ENCODE peak calls at places on chromosomes 12 and 14, in seven cellular contexts. H is AG10803; V is left cardiac atrium; Z is DND-41; M is stimulated activated CD4-positive, alpha-beta T cell treated with anti-CD3 and anti-CD28 coated beads, Interleukin-2, amount 100 ng/mL, for 48 hours; B is RPMI7951; C is neuronal stem cell. A is an unnamed sample.

GRCh38 chr14:79708991-79709390 is 502.3 kb downstream of the DIO2 start:
- DNase-seq in Z (no peak), H (no peak), B (no peak), M (no peak), V (no peak), C (no peak), A (no peak)

GRCh38 chr14:90204516-90204915 is 51.8 kb upstream of the PSMC1 start:
- DNase-seq in H (no peak), B (no peak), Z (no peak), C (no peak), M (no peak), V (no peak), A (no peak)

GRCh38 chr14:77344597-77344996 is 23.8 kb downstream of the GSTZ1 start:
- DNase-seq in M (no peak), Z (no peak), C (no peak), B (no peak), H (no peak), V (no peak), A (no peak)

GRCh38 chr14:24279301-24280186 is 8.1 kb upstream of the RABGGTA start:
- DNase-seq in H (no peak), M (peak; percentile 30), V (no peak), Z (peak; percentile 17), C (no peak), B (peak; percentile 30), A (peak; percentile 20)

GRCh38 chr12:23888396-23889068 is 60.9 kb downstream of the SOX5 start:
- DNase-seq in H (no peak), M (no peak), V (no peak), Z (no peak), B (no peak), C (no peak), A (no peak)

GRCh38 chr14:101034986-101035385 is 131.5 kb upstream of the RTL1 start:
- DNase-seq in H (no peak), B (no peak), C (no peak), V (no peak), Z (no peak), M (no peak), A (no peak)

GRCh38 chr14:34470319-34470718 is 8.3 kb upstream of the SPTSSA start:
- DNase-seq in B (no peak), C (no peak), M (no peak), Z (no peak), H (no peak), V (no peak), A (no peak)

GRCh38 chr12:16347391-16348298 is at the start of gene MGST1:
- DNase-seq in C (peak; percentile 89), H (peak; percentile 55), V (peak; percentile 75), Z (no peak), M (no peak), B (peak; percentile 60), A (peak; percentile 26)

GRCh38 chr12:90295858-90296257 is 587.2 kb upstream of the ATP2B1 start:
- DNase-seq in C (no peak), B (no peak), V (no peak), H (no peak), Z (no peak), M (no peak), A (no peak)

GRCh38 chr12:25087596-25087995 is 107.4 kb downstream of the DNAI7 start:
- DNase-seq in Z (no peak), B (no peak), H (no peak), M (no peak), V (no peak), C (no peak), A (no peak)

GRCh38 chr12:93879476-93880376 is 202.6 kb downstream of the CRADD start:
- DNase-seq in V (no peak), B (peak; percentile 15), Z (no peak), H (peak; percentile 84), M (no peak), C (no peak), A (peak; percentile 66)

GRCh38 chr14:59705866-59706265 is 129.3 kb upstream of the CCDC175 start:
- DNase-seq in M (no peak), B (no peak), Z (no peak), C (no peak), V (no peak), H (no peak), A (no peak)

GRCh38 chr14:22981090-22982012 is 1.0 kb downstream of the AJUBA start:
- DNase-seq in M (no peak), Z (no peak), H (no peak), B (peak; percentile 23), C (no peak), V (no peak), A (no peak)

GRCh38 chr14:64952598-64953309 is 10.2 kb upstream of the GPX2 start:
- DNase-seq in H (no peak), M (no peak), Z (no peak), B (no peak), V (no peak), C (no peak), A (no peak)

GRCh38 chr12:82723093-82723492 is 36.4 kb downstream of the TMTC2 start:
- DNase-seq in V (no peak), C (no peak), Z (no peak), B (no peak), M (no peak), H (no peak), A (no peak)

GRCh38 chr12:58008658-58009057 is 67.3 kb downstream of the ATP23 start:
- DNase-seq in B (no peak), M (no peak), C (no peak), H (no peak), Z (no peak), V (no peak), A (no peak)

GRCh38 chr12:111413442-111414086 is 7.8 kb downstream of the SH2B3 start:
- DNase-seq in H (peak; percentile 62), M (no peak), V (peak; percentile 60), C (no peak), Z (no peak), B (peak; percentile 97), A (peak; percentile 61)

GRCh38 chr12:80979821-80980220 is 42.1 kb upstream of the LIN7A start:
- DNase-seq in V (no peak), B (no peak), Z (no peak), C (no peak), M (no peak), H (no peak), A (no peak)

GRCh38 chr12:107551434-107551833 is 134.2 kb upstream of the PWP1 start:
- DNase-seq in C (no peak), Z (no peak), V (no peak), B (no peak), M (no peak), H (no peak), A (no peak)

GRCh38 chr14:90408713-90409112 is 11.9 kb downstream of the CALM1 start:
- DNase-seq in B (no peak), M (no peak), Z (no peak), C (no peak), V (no peak), H (no peak), A (no peak)

GRCh38 chr14:94752575-94752974 is 17.3 kb downstream of the GSC start:
- DNase-seq in Z (no peak), H (no peak), V (no peak), M (no peak), C (no peak), B (no peak), A (no peak)

GRCh38 chr14:44149597-44149996 is 357.5 kb downstream of the FSCB start:
- DNase-seq in H (no peak), Z (peak; percentile 3), M (no peak), V (no peak), B (no peak), C (peak; percentile 65), A (no peak)

GRCh38 chr12:93461503-93461902 is 5.8 kb upstream of the MRPL42 start:
- DNase-seq in B (no peak), C (no peak), Z (no peak), M (no peak), H (no peak), V (no peak), A (no peak)

GRCh38 chr12:127260531-127260930 is 1006.4 kb upstream of the TMEM132C start:
- DNase-seq in B (peak; percentile 51), Z (no peak), M (no peak), V (no peak), H (peak; percentile 60), C (no peak), A (peak; percentile 56)

GRCh38 chr12:45076417-45077031 is 25.6 kb upstream of the DBX2 start:
- DNase-seq in Z (no peak), V (no peak), C (peak; percentile 38), B (no peak), H (no peak), M (no peak), A (no peak)

GRCh38 chr12:25938581-25938980 is 19.9 kb upstream of the RASSF8 start:
- DNase-seq in Z (no peak), H (no peak), C (no peak), B (no peak), M (no peak), V (no peak), A (no peak)

GRCh38 chr12:5246196-5246595 is 185.7 kb upstream of the NTF3 start:
- DNase-seq in Z (no peak), V (no peak), M (no peak), B (no peak), C (no peak), H (no peak), A (no peak)

GRCh38 chr14:96213871-96214465 is 9.3 kb downstream of the BDKRB2 start:
- DNase-seq in M (no peak), B (peak; percentile 62), V (no peak), H (no peak), C (no peak), Z (no peak), A (no peak)

GRCh38 chr12:52835271-52836041 is 1.3 kb upstream of the KRT79 start:
- DNase-seq in V (no peak), B (no peak), M (no peak), C (no peak), H (no peak), Z (no peak), A (no peak)

A was measured in AG08395.